ENCODE peak calls at places on chromosomes 16 and 17, in six cellular contexts. N, V, S, F, L and P are unnamed samples.

GRCh38 chr17:1491406-1492248 is 859 bp downstream of the MYO1C start:
- DNase-seq in N (peak; percentile 84), V (peak; percentile 38), S (peak; percentile 63), F (no peak), L (no peak), P (peak; percentile 53)

GRCh38 chr17:81328489-81328888 is 33.4 kb upstream of the SLC38A10 start:
- DNase-seq in N (no peak), V (no peak), S (no peak), F (no peak), L (no peak), P (no peak)

GRCh38 chr16:76246587-76246986 is 30.6 kb upstream of the CNTNAP4 start:
- DNase-seq in N (no peak), V (no peak), S (no peak), F (no peak), L (no peak), P (no peak)

GRCh38 chr16:598823-599739 is 9.2 kb downstream of the RAB40C start:
- DNase-seq in N (peak; percentile 35), V (no peak), S (no peak), F (no peak), L (no peak), P (no peak)

GRCh38 chr17:58278661-58279015 is 2.1 kb downstream of the MPO start:
- DNase-seq in N (no peak), V (no peak), S (no peak), F (no peak), L (no peak), P (no peak)

GRCh38 chr17:27294689-27295630 is 1.0 kb downstream of the WSB1 start:
- DNase-seq in N (peak; percentile 76), V (peak; percentile 94), S (peak; percentile 60), F (peak; percentile 79), L (peak; percentile 68), P (peak; percentile 89)

GRCh38 chr17:35890774-35891155 is 10.6 kb upstream of the CCL5 start:
- DNase-seq in N (peak; percentile 54), V (no peak), S (no peak), F (no peak), L (peak; percentile 55), P (peak; percentile 28)

GRCh38 chr17:888998-889401 is 90.6 kb downstream of the NXN start:
- DNase-seq in N (no peak), V (no peak), S (no peak), F (no peak), L (peak; percentile 74), P (no peak)

GRCh38 chr16:31452631-31453106 is 6.6 kb upstream of the ARMC5 start:
- DNase-seq in N (no peak), V (peak; percentile 93), S (no peak), F (peak; percentile 92), L (no peak), P (no peak)

GRCh38 chr17:71709974-71710373 is 410.8 kb upstream of the SOX9 start:
- DNase-seq in N (no peak), V (peak; percentile 24), S (no peak), F (no peak), L (no peak), P (no peak)

DNA sequence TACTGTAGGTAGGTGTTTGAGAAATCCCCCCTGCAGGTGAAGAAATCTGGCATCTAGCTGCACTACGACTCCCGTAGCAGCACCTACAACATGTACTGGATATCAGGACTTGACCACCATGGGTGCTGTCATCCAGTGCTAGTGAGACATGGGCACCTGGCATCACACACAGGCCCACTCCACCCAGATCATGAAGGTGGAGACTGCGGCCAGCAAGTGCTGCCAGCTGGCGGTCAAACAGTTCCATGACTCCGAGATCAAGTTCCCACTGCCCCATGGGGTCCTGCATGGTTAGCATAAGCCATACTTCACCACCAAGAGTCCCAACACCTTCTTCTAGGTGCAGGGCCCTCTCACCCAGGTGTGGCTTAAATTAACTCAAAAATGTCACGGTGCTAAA is 213.0 kb upstream of the C17orf78 start:
- DNase-seq in N (no peak), V (no peak), S (no peak), F (no peak), L (no peak), P (no peak)
- H3K4me3 ChIP-seq in N (no peak overlapping the region), V (no peak overlapping the region), S (no peak overlapping the region), F (no peak overlapping the region), L (no peak overlapping the region), P (no peak overlapping the region)

GRCh38 chr16:84368327-84368996 is at the start of gene ATP2C2:
- DNase-seq in N (peak; percentile 86), V (no peak), S (peak; percentile 72), F (no peak), L (no peak), P (no peak)

GRCh38 chr16:84367750-84368320 is 503 bp upstream of the ATP2C2 start:
- DNase-seq in N (peak; percentile 60), V (no peak), S (peak; percentile 53), F (no peak), L (no peak), P (no peak)

GRCh38 chr16:84369938-84370627 is 1.7 kb downstream of the ATP2C2 start:
- DNase-seq in N (peak; percentile 74), V (no peak), S (no peak), F (peak; percentile 48), L (no peak), P (no peak)

GRCh38 chr16:84367297-84367680 is 1.0 kb upstream of the ATP2C2 start:
- DNase-seq in N (peak; percentile 69), V (no peak), S (peak; percentile 54), F (no peak), L (no peak), P (no peak)

GRCh38 chr16:84369105-84369504 is 767 bp downstream of the ATP2C2 start:
- DNase-seq in N (no peak), V (no peak), S (no peak), F (no peak), L (no peak), P (no peak)
- H3K4me3 ChIP-seq in N (peak overlapping the region; percentile 79), V (no peak overlapping the region), S (peak overlapping the region; percentile 32), F (peak overlapping the region; percentile 86), L (no peak overlapping the region), P (no peak overlapping the region)

GRCh38 chr16:25093208-25094061 is 18.1 kb upstream of the LCMT1 start:
- DNase-seq in N (no peak), V (no peak), S (no peak), F (no peak), L (peak; percentile 55), P (peak; percentile 64)
- H3K4me3 ChIP-seq in N (no peak overlapping the region), V (no peak overlapping the region), S (no peak overlapping the region), F (no peak overlapping the region), L (no peak overlapping the region), P (peak overlapping the region; percentile 45)

GRCh38 chr16:25066426-25066746 is 45.2 kb upstream of the LCMT1 start:
- DNase-seq in N (no peak), V (no peak), S (no peak), F (no peak), L (no peak), P (no peak)

GRCh38 chr16:25064967-25065366 is 46.6 kb upstream of the LCMT1 start:
- DNase-seq in N (no peak), V (peak; percentile 6), S (no peak), F (no peak), L (no peak), P (no peak)

GRCh38 chr16:25065899-25066298 is 45.6 kb upstream of the LCMT1 start:
- DNase-seq in N (no peak), V (no peak), S (no peak), F (no peak), L (no peak), P (no peak)

GRCh38 chr16:25063102-25063501 is 47.9 kb upstream of the ARHGAP17 start:
- DNase-seq in N (no peak), V (no peak), S (no peak), F (no peak), L (no peak), P (no peak)

GRCh38 chr16:25063865-25064264 is 47.7 kb upstream of the LCMT1 start:
- DNase-seq in N (no peak), V (no peak), S (no peak), F (no peak), L (no peak), P (no peak)
- H3K4me3 ChIP-seq in N (no peak overlapping the region), V (no peak overlapping the region), S (no peak overlapping the region), F (no peak overlapping the region), L (no peak overlapping the region), P (peak overlapping the region; percentile 10)

GRCh38 chr17:7026471-7027115 is 3.7 kb downstream of the BCL6B start:
- DNase-seq in N (no peak), V (no peak), S (no peak), F (no peak), L (no peak), P (no peak)
- H3K4me3 ChIP-seq in N (no peak overlapping the region), V (no peak overlapping the region), S (no peak overlapping the region), F (no peak overlapping the region), L (no peak overlapping the region), P (no peak overlapping the region)

GRCh38 chr17:17815062-17815406 is 21.8 kb downstream of the SREBF1 start:
- DNase-seq in N (no peak), V (no peak), S (no peak), F (no peak), L (no peak), P (no peak)

GRCh38 chr17:17814162-17815061 is 22.4 kb downstream of the SREBF1 start:
- DNase-seq in N (no peak), V (no peak), S (no peak), F (no peak), L (no peak), P (no peak)

GRCh38 chr17:17813055-17813724 is 23.6 kb downstream of the SREBF1 start:
- DNase-seq in N (no peak), V (no peak), S (no peak), F (no peak), L (no peak), P (no peak)

GRCh38 chr17:17812211-17813054 is 24.4 kb downstream of the SREBF1 start:
- DNase-seq in N (peak; percentile 74), V (peak; percentile 67), S (no peak), F (peak; percentile 40), L (peak; percentile 50), P (peak; percentile 58)

GRCh38 chr17:17813725-17814095 is 23.1 kb downstream of the SREBF1 start:
- DNase-seq in N (no peak), V (no peak), S (no peak), F (no peak), L (no peak), P (no peak)
- H3K4me3 ChIP-seq in N (no peak overlapping the region), V (no peak overlapping the region), S (no peak overlapping the region), F (no peak overlapping the region), L (no peak overlapping the region), P (no peak overlapping the region)

DNA sequence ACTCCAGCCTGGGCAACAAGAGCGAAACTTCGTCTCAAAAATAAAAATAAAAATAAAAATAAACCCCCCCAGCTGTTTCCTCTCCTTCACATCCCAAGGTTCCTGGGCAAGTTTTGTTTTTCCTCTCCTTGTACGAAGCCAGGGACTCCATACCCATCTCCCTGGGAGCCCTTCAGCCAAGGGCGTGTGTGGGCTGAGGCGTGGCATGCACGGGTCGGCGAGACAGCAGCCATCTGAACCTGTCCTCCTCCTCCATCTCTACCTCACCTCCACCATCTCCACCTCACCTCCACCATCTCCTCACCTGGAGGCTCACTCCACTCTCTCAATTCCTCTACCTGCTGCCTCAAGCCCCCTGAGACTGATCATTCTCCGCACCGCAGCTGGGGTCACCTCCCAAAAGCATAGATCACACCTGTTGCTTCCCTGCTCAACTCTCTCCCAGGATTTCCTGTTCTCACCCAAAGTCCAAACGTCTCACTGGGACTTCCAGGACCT is 16.9 kb downstream of the AANAT start:
- DNase-seq in N (no peak), V (no peak), S (no peak), F (no peak), L (no peak), P (no peak)
- H3K4me3 ChIP-seq in N (no peak overlapping the region), V (no peak overlapping the region), S (no peak overlapping the region), F (no peak overlapping the region), L (no peak overlapping the region), P (no peak overlapping the region)